ENCODE peak calls at places on chromosomes 7 and 10, in ten cellular contexts. F is MM.1S, P is HCT116, Y is mesenchymal stem cell, V is astrocyte, M is IMR-90, I is H9, A is fibroblast of lung, Z is mesendoderm, D is GM23248. X is an unnamed sample.

GRCh38 chr7:118863961-118864360 is 639.5 kb downstream of the ANKRD7 start:
- DNase-seq in F (no peak), P (no peak), Y (no peak), V (no peak), M (no peak), I (no peak), A (no peak), Z (no peak), D (no peak), X (no peak)

GRCh38 chr7:38398725-38399321 is 125.4 kb upstream of the TARP start:
- DNase-seq in F (peak; percentile 62), P (peak; percentile 33), Y (peak; percentile 43), V (peak; percentile 20), M (peak; percentile 48), I (peak; percentile 45), A (peak; percentile 34), Z (peak; percentile 37), D (peak; percentile 75), X (peak; percentile 33)

GRCh38 chr7:84916161-84916560 is 270.7 kb downstream of the SEMA3D start:
- DNase-seq in F (no peak), P (no peak), Y (no peak), V (no peak), M (no peak), I (no peak), A (no peak), Z (no peak), D (no peak), X (no peak)

GRCh38 chr10:82194419-82194818 is 319.4 kb downstream of the NRG3 start:
- DNase-seq in F (no peak), P (no peak), Y (no peak), V (no peak), M (no peak), I (no peak), A (no peak), Z (no peak), D (no peak), X (no peak)

GRCh38 chr7:120996333-120996982 is 7.9 kb downstream of the CPED1 start:
- DNase-seq in F (peak; percentile 77), P (no peak), Y (peak; percentile 91), V (peak; percentile 82), M (peak; percentile 91), I (no peak), A (peak; percentile 87), Z (no peak), D (peak; percentile 88), X (peak; percentile 88)

GRCh38 chr10:49417311-49418052 is 21.6 kb upstream of the DRGX start:
- DNase-seq in F (no peak), P (no peak), Y (no peak), V (no peak), M (no peak), I (no peak), A (no peak), Z (no peak), D (no peak), X (no peak)

GRCh38 chr7:143382126-143382790 is 1.1 kb downstream of the ZYX start:
- DNase-seq in F (no peak), P (no peak), Y (no peak), V (no peak), M (no peak), I (no peak), A (no peak), Z (no peak), D (peak; percentile 27), X (no peak)

GRCh38 chr7:130875265-130875741 is 141.3 kb upstream of the KLF14 start:
- DNase-seq in F (peak; percentile 33), P (no peak), Y (peak; percentile 48), V (no peak), M (peak; percentile 44), I (peak; percentile 83), A (peak; percentile 41), Z (peak; percentile 77), D (peak; percentile 58), X (peak; percentile 70)

GRCh38 chr10:86700851-86701617 is 32.7 kb downstream of the LDB3 start:
- DNase-seq in F (no peak), P (no peak), Y (no peak), V (no peak), M (no peak), I (no peak), A (no peak), Z (no peak), D (no peak), X (no peak)

GRCh38 chr10:86699125-86699524 is 30.8 kb downstream of the LDB3 start:
- DNase-seq in F (no peak), P (no peak), Y (no peak), V (no peak), M (no peak), I (no peak), A (no peak), Z (no peak), D (no peak), X (no peak)

GRCh38 chr10:86699541-86699940 is 31.2 kb downstream of the LDB3 start:
- DNase-seq in F (no peak), P (no peak), Y (no peak), V (no peak), M (no peak), I (no peak), A (no peak), Z (no peak), D (no peak), X (no peak)

GRCh38 chr10:86698207-86698940 is 30.1 kb downstream of the LDB3 start:
- DNase-seq in F (no peak), P (no peak), Y (no peak), V (no peak), M (no peak), I (no peak), A (no peak), Z (no peak), D (no peak), X (no peak)

GRCh38 chr10:86699991-86700840 is 31.9 kb downstream of the LDB3 start:
- DNase-seq in F (no peak), P (no peak), Y (no peak), V (no peak), M (no peak), I (no peak), A (no peak), Z (no peak), D (no peak), X (no peak)
- H3K27ac ChIP-seq in F (no peak overlapping the region), P (no peak overlapping the region), Y (no peak overlapping the region), V (no peak overlapping the region), M (no peak overlapping the region), I (no peak overlapping the region), A (no peak overlapping the region), Z (no peak overlapping the region), D (no peak overlapping the region), X (no peak overlapping the region)

GRCh38 chr7:73578342-73579124 is at the start of gene TBL2:
- DNase-seq in F (peak; percentile 99), P (peak; percentile 96), Y (peak; percentile 98), V (peak; percentile 88), M (peak; percentile 97), I (peak; percentile 99), A (peak; percentile 95), Z (peak; percentile 99), D (peak; percentile 100), X (peak; percentile 99)

GRCh38 chr7:73582664-73583202 is 4.4 kb upstream of the TBL2 start:
- DNase-seq in F (no peak), P (no peak), Y (no peak), V (no peak), M (no peak), I (no peak), A (no peak), Z (no peak), D (no peak), X (no peak)

GRCh38 chr7:73573276-73573675 is 5.1 kb downstream of the TBL2 start:
- DNase-seq in F (no peak), P (no peak), Y (no peak), V (no peak), M (no peak), I (no peak), A (no peak), Z (no peak), D (no peak), X (no peak)

GRCh38 chr7:73573791-73574190 is 4.6 kb downstream of the TBL2 start:
- DNase-seq in F (no peak), P (no peak), Y (no peak), V (no peak), M (no peak), I (no peak), A (no peak), Z (no peak), D (no peak), X (no peak)

DNA sequence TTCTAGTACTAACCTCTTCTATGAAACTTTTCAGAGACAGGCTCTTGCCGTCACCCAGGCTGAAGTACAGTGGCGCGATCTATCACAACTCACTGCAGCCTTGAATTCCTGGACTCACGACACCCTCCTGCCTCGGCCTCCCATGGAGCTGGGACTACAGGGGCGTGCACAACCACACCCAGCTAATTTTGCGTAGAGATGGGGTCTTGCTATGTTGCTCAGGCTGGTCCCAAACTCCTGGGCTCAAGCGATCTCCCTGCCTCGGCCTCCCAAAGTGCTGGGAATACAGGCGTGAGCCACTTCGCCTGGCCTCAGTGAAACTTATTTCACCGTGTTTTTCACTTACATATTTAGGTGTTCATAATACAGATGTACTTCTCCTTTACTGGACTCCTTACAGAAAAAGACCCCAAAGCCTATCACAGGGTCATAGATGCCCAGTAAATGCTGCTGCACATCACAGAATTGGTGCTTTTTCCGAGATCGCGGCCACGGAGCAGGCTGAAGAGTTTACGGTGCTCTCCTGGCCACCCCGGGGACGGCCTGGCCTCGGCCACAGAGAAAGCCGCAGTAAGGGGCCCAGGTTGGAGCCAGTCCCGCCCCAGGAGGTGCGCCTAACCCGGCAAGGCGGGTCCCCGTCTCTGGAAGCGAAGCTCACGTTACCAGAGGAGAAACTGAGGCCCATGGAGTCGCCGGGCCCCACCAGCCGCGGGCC is 595 bp downstream of the TBL2 start:
- DNase-seq in F (peak; percentile 35), P (no peak), Y (peak; percentile 33), V (no peak), M (no peak), I (no peak), A (no peak), Z (no peak), D (peak; percentile 54), X (peak; percentile 43)
- H3K27me3 ChIP-seq in F (no peaks in the 10 kb centered on the region), P (no peaks in the 10 kb centered on the region), Y (no peaks in the 10 kb centered on the region), V (no peaks in the 10 kb centered on the region), M (no peaks in the 10 kb centered on the region), I (no peaks in the 10 kb centered on the region), A (no peaks in the 10 kb centered on the region), Z (no peaks in the 10 kb centered on the region), D (no peaks in the 10 kb centered on the region), X (no peaks in the 10 kb centered on the region)

GRCh38 chr10:103548581-103549348 is 55.3 kb downstream of the NEURL1 start:
- DNase-seq in F (no peak), P (no peak), Y (no peak), V (no peak), M (no peak), I (peak; percentile 19), A (no peak), Z (no peak), D (no peak), X (peak; percentile 76)

GRCh38 chr10:103547391-103547946 is 54.0 kb downstream of the NEURL1 start:
- DNase-seq in F (no peak), P (no peak), Y (no peak), V (no peak), M (no peak), I (peak; percentile 24), A (no peak), Z (no peak), D (no peak), X (peak; percentile 18)

GRCh38 chr10:103548006-103548405 is 54.5 kb downstream of the NEURL1 start:
- DNase-seq in F (no peak), P (no peak), Y (no peak), V (no peak), M (no peak), I (peak; percentile 7), A (no peak), Z (no peak), D (no peak), X (no peak)

GRCh38 chr10:103550229-103550628 is 56.7 kb downstream of the NEURL1 start:
- DNase-seq in F (no peak), P (no peak), Y (no peak), V (no peak), M (no peak), I (peak; percentile 17), A (no peak), Z (no peak), D (no peak), X (no peak)

GRCh38 chr10:103549349-103549685 is 55.8 kb downstream of the NEURL1 start:
- DNase-seq in F (no peak), P (no peak), Y (no peak), V (no peak), M (no peak), I (peak; percentile 3), A (no peak), Z (no peak), D (no peak), X (no peak)
- H3K9ac ChIP-seq in F (no peak overlapping the region), P (no peak overlapping the region), Y (no peak overlapping the region), V (no peak overlapping the region), M (no peak overlapping the region), I (no peak overlapping the region), A (no peak overlapping the region), Z (no peak overlapping the region), D (no peak overlapping the region), X (no peak overlapping the region)

GRCh38 chr7:6604458-6604857 is 11.0 kb upstream of the ZNF853 start:
- DNase-seq in F (no peak), P (no peak), Y (no peak), V (no peak), M (no peak), I (no peak), A (no peak), Z (no peak), D (no peak), X (no peak)
- H3K27ac ChIP-seq in F (no peak overlapping the region), P (no peak overlapping the region), Y (no peak overlapping the region), V (no peak overlapping the region), M (no peak overlapping the region), I (no peak overlapping the region), A (no peak overlapping the region), Z (no peak overlapping the region), D (no peak overlapping the region), X (no peak overlapping the region)